ENCODE peak calls at places on chromosomes 12 and 14, in nine cellular contexts. G is K562; K is fibroblast of pulmonary artery; O is occipital lobe; Z is stimulated activated CD4-positive, alpha-beta T cell treated with anti-CD3 and anti-CD28 coated beads, Interleukin-12 subunit alpha, Interleukin-12 subunit beta, amount 100 ng/mL, for 48 hours; V is neural progenitor cell; D is activated CD8-positive, alpha-beta memory T cell treated with anti-CD3 and anti-CD28 coated beads for 24 hours; R is D721Med; U is mesothelial cell of epicardium. I is an unnamed sample.

GRCh38 chr14:60815371-60815770 is 80.8 kb downstream of the MNAT1 start:
- DNase-seq in G (no peak), K (no peak), O (no peak), Z (no peak), V (no peak), D (no peak), R (no peak), U (no peak), I (no peak)

GRCh38 chr14:52840916-52841315 is 49.5 kb upstream of the GNPNAT1 start:
- DNase-seq in G (no peak), K (peak; percentile 68), O (peak; percentile 9), Z (no peak), V (no peak), D (no peak), R (no peak), U (no peak), I (peak; percentile 6)

GRCh38 chr12:19338405-19338804 is 100.9 kb upstream of the AEBP2 start:
- DNase-seq in G (no peak), K (peak; percentile 3), O (no peak), Z (no peak), V (no peak), D (no peak), R (no peak), U (no peak), I (no peak)

GRCh38 chr12:5166976-5167375 is 123.3 kb downstream of the KCNA5 start:
- DNase-seq in G (no peak), K (peak; percentile 89), O (no peak), Z (no peak), V (no peak), D (no peak), R (no peak), U (no peak), I (no peak)

GRCh38 chr12:27331927-27332324 is 710 bp upstream of the BMAL2 start:
- DNase-seq in G (no peak), K (no peak), O (no peak), Z (no peak), V (no peak), D (no peak), R (no peak), U (no peak), I (no peak)

GRCh38 chr12:109726511-109727038 is 12.9 kb downstream of the FAM222A start:
- DNase-seq in G (no peak), K (no peak), O (no peak), Z (no peak), V (no peak), D (no peak), R (no peak), U (no peak), I (no peak)

GRCh38 chr14:73344304-73344703 is 107.0 kb downstream of the PAPLN start:
- DNase-seq in G (no peak), K (no peak), O (no peak), Z (no peak), V (no peak), D (no peak), R (peak; percentile 17), U (no peak), I (no peak)

GRCh38 chr12:115657081-115658013 is 620.1 kb downstream of the MED13L start:
- DNase-seq in G (no peak), K (no peak), O (no peak), Z (no peak), V (no peak), D (no peak), R (no peak), U (no peak), I (no peak)

GRCh38 chr12:5458229-5459050 is 26.5 kb downstream of the NTF3 start:
- DNase-seq in G (no peak), K (no peak), O (no peak), Z (no peak), V (no peak), D (no peak), R (no peak), U (no peak), I (no peak)

GRCh38 chr14:32074887-32075572 is 2.1 kb upstream of the ARHGAP5 start:
- DNase-seq in G (no peak), K (peak; percentile 14), O (no peak), Z (no peak), V (no peak), D (no peak), R (no peak), U (no peak), I (no peak)

GRCh38 chr12:75020068-75020557 is 189.5 kb downstream of the KCNC2 start:
- DNase-seq in G (no peak), K (no peak), O (no peak), Z (no peak), V (no peak), D (no peak), R (no peak), U (no peak), I (no peak)

GRCh38 chr12:117032593-117033381 is 66.4 kb downstream of the TESC start:
- DNase-seq in G (no peak), K (no peak), O (no peak), Z (no peak), V (peak; percentile 45), D (no peak), R (no peak), U (no peak), I (no peak)

GRCh38 chr14:34554540-34555250 is 15.2 kb upstream of the EAPP start:
- DNase-seq in G (no peak), K (no peak), O (no peak), Z (no peak), V (no peak), D (no peak), R (peak; percentile 57), U (no peak), I (no peak)

GRCh38 chr12:52811191-52812072 is 2.5 kb downstream of the KRT4 start:
- DNase-seq in G (no peak), K (no peak), O (no peak), Z (no peak), V (no peak), D (no peak), R (no peak), U (no peak), I (no peak)

GRCh38 chr12:79424109-79424721 is 266.5 kb downstream of the PAWR start:
- DNase-seq in G (no peak), K (peak; percentile 95), O (no peak), Z (no peak), V (peak; percentile 24), D (no peak), R (no peak), U (no peak), I (no peak)

GRCh38 chr12:29611906-29612305 is 114.4 kb upstream of the OVCH1 start:
- DNase-seq in G (no peak), K (peak; percentile 84), O (no peak), Z (no peak), V (no peak), D (no peak), R (no peak), U (no peak), I (no peak)

GRCh38 chr14:68939893-68940613 is 39.0 kb downstream of the ACTN1 start:
- DNase-seq in G (no peak), K (peak; percentile 98), O (no peak), Z (no peak), V (peak; percentile 87), D (no peak), R (no peak), U (no peak), I (no peak)

GRCh38 chr12:115213538-115213961 is 529.6 kb upstream of the TBX3 start:
- DNase-seq in G (no peak), K (no peak), O (peak; percentile 43), Z (no peak), V (peak; percentile 48), D (no peak), R (no peak), U (no peak), I (no peak)

GRCh38 chr12:59040651-59041050 is 120.3 kb upstream of the LRIG3 start:
- DNase-seq in G (no peak), K (peak; percentile 75), O (no peak), Z (no peak), V (peak; percentile 84), D (no peak), R (no peak), U (no peak), I (no peak)

GRCh38 chr12:116882742-116883141 is 1.5 kb upstream of the HRK start:
- DNase-seq in G (no peak), K (peak; percentile 59), O (no peak), Z (no peak), V (peak; percentile 49), D (no peak), R (peak; percentile 54), U (no peak), I (no peak)

GRCh38 chr14:80049055-80049454 is 162.2 kb downstream of the DIO2 start:
- DNase-seq in G (no peak), K (no peak), O (no peak), Z (no peak), V (no peak), D (no peak), R (no peak), U (no peak), I (no peak)

GRCh38 chr12:48765753-48766162 is 23.1 kb downstream of the ADCY6 start:
- DNase-seq in G (no peak), K (peak; percentile 63), O (no peak), Z (no peak), V (no peak), D (no peak), R (no peak), U (no peak), I (no peak)

GRCh38 chr12:26274441-26275312 is 79.3 kb downstream of the SSPN start:
- DNase-seq in G (peak; percentile 74), K (peak; percentile 99), O (peak; percentile 78), Z (peak; percentile 17), V (peak; percentile 24), D (no peak), R (no peak), U (no peak), I (peak; percentile 61)

GRCh38 chr12:131287015-131287937 is 333.6 kb downstream of the ADGRD1 start:
- DNase-seq in G (no peak), K (no peak), O (no peak), Z (no peak), V (no peak), D (no peak), R (no peak), U (no peak), I (no peak)

GRCh38 chr14:56491299-56492285 is 88.0 kb upstream of the TMEM260 start:
- DNase-seq in G (peak; percentile 32), K (peak; percentile 71), O (no peak), Z (no peak), V (peak; percentile 91), D (peak; percentile 65), R (no peak), U (peak; percentile 49), I (peak; percentile 3)

GRCh38 chr14:26849514-26849913 is 251.7 kb upstream of the NOVA1 start:
- DNase-seq in G (no peak), K (no peak), O (no peak), Z (no peak), V (no peak), D (no peak), R (no peak), U (no peak), I (no peak)

GRCh38 chr12:88001327-88001726 is 27.9 kb downstream of the C12orf50 start:
- DNase-seq in G (no peak), K (no peak), O (no peak), Z (no peak), V (no peak), D (no peak), R (no peak), U (no peak), I (no peak)

GRCh38 chr12:50103767-50104321 is at the start of gene GPD1:
- DNase-seq in G (peak; percentile 83), K (peak; percentile 38), O (peak; percentile 71), Z (peak; percentile 23), V (peak; percentile 68), D (no peak), R (peak; percentile 48), U (peak; percentile 70), I (peak; percentile 25)

GRCh38 chr12:49979791-49980190 is 7.0 kb downstream of the AQP6 start:
- DNase-seq in G (no peak), K (no peak), O (no peak), Z (no peak), V (no peak), D (no peak), R (no peak), U (no peak), I (no peak)

GRCh38 chr12:6337958-6338406 is 3.9 kb downstream of the TNFRSF1A start:
- DNase-seq in G (no peak), K (peak; percentile 63), O (no peak), Z (no peak), V (no peak), D (no peak), R (no peak), U (no peak), I (no peak)

GRCh38 chr12:50901685-50902113 is 50.6 kb upstream of the HIGD1C start:
- DNase-seq in G (peak; percentile 72), K (no peak), O (no peak), Z (no peak), V (no peak), D (no peak), R (no peak), U (no peak), I (no peak)